ENCODE peak calls at places on chromosome 1, in five cellular contexts. One of them, this sample, is unnamed.

GRCh38 chr1:84260852-84261518 is 40.5 kb upstream of the SAMD13 start:
- DNase-seq in neural crest cell: no peak
- DNase-seq in breast epithelium: no peak
- DNase-seq in NK-92 treated with Interleukin-12 subunit alpha and Interleukin-12 subunit beta, amount 100 ng/mL, for 24 hours: no peak
- DNase-seq in AG10803: no peak
- DNase-seq in this sample: no peak

GRCh38 chr1:198643001-198643400 is 4.2 kb downstream of the PTPRC start:
- DNase-seq in breast epithelium: no peak
- DNase-seq in AG10803: no peak
- DNase-seq in neural crest cell: no peak
- DNase-seq in NK-92 treated with Interleukin-12 subunit alpha and Interleukin-12 subunit beta, amount 100 ng/mL, for 24 hours: no peak
- DNase-seq in this sample: no peak

GRCh38 chr1:200033511-200034261 is 6.2 kb downstream of the NR5A2 start:
- DNase-seq in NK-92 treated with Interleukin-12 subunit alpha and Interleukin-12 subunit beta, amount 100 ng/mL, for 24 hours: no peak
- DNase-seq in AG10803: no peak
- DNase-seq in breast epithelium: no peak
- DNase-seq in neural crest cell: no peak
- DNase-seq in this sample: no peak

GRCh38 chr1:178115260-178115659 is 21.4 kb downstream of the RASAL2 start:
- DNase-seq in breast epithelium: no peak
- DNase-seq in NK-92 treated with Interleukin-12 subunit alpha and Interleukin-12 subunit beta, amount 100 ng/mL, for 24 hours: no peak
- DNase-seq in AG10803: no peak
- DNase-seq in neural crest cell: no peak
- DNase-seq in this sample: no peak

GRCh38 chr1:109298666-109299086 is 8.1 kb downstream of the MYBPHL start:
- DNase-seq in breast epithelium: peak
- DNase-seq in AG10803: no peak
- DNase-seq in NK-92 treated with Interleukin-12 subunit alpha and Interleukin-12 subunit beta, amount 100 ng/mL, for 24 hours: no peak
- DNase-seq in neural crest cell: no peak
- DNase-seq in this sample: no peak

GRCh38 chr1:233443040-233443439 is 115.5 kb downstream of the MAP3K21 start:
- DNase-seq in NK-92 treated with Interleukin-12 subunit alpha and Interleukin-12 subunit beta, amount 100 ng/mL, for 24 hours: no peak
- DNase-seq in breast epithelium: no peak
- DNase-seq in AG10803: no peak
- DNase-seq in neural crest cell: no peak
- DNase-seq in this sample: no peak

GRCh38 chr1:160779662-160780397 is 16.1 kb upstream of the LY9 start:
- DNase-seq in AG10803: no peak
- DNase-seq in neural crest cell: peak
- DNase-seq in breast epithelium: no peak
- DNase-seq in NK-92 treated with Interleukin-12 subunit alpha and Interleukin-12 subunit beta, amount 100 ng/mL, for 24 hours: peak
- DNase-seq in this sample: no peak

GRCh38 chr1:160806784-160807183 is 10.8 kb downstream of the LY9 start:
- DNase-seq in neural crest cell: no peak
- DNase-seq in breast epithelium: no peak
- DNase-seq in NK-92 treated with Interleukin-12 subunit alpha and Interleukin-12 subunit beta, amount 100 ng/mL, for 24 hours: no peak
- DNase-seq in AG10803: no peak
- DNase-seq in this sample: no peak

GRCh38 chr1:53557369-53557768 is 98.2 kb downstream of the DMRTB1 start:
- DNase-seq in neural crest cell: no peak
- DNase-seq in breast epithelium: no peak
- DNase-seq in NK-92 treated with Interleukin-12 subunit alpha and Interleukin-12 subunit beta, amount 100 ng/mL, for 24 hours: no peak
- DNase-seq in AG10803: no peak
- DNase-seq in this sample: no peak

GRCh38 chr1:155696524-155696923 is 7.6 kb downstream of the DAP3 start:
- DNase-seq in NK-92 treated with Interleukin-12 subunit alpha and Interleukin-12 subunit beta, amount 100 ng/mL, for 24 hours: no peak
- DNase-seq in AG10803: no peak
- DNase-seq in neural crest cell: no peak
- DNase-seq in breast epithelium: no peak
- DNase-seq in this sample: no peak

GRCh38 chr1:198641506-198641905 is 2.7 kb downstream of the PTPRC start:
- DNase-seq in NK-92 treated with Interleukin-12 subunit alpha and Interleukin-12 subunit beta, amount 100 ng/mL, for 24 hours: no peak
- DNase-seq in neural crest cell: no peak
- DNase-seq in breast epithelium: no peak
- DNase-seq in AG10803: no peak
- DNase-seq in this sample: no peak

GRCh38 chr1:233268389-233269022 is 27.0 kb downstream of the PCNX2 start:
- DNase-seq in AG10803: no peak
- DNase-seq in neural crest cell: no peak
- DNase-seq in breast epithelium: no peak
- DNase-seq in NK-92 treated with Interleukin-12 subunit alpha and Interleukin-12 subunit beta, amount 100 ng/mL, for 24 hours: no peak
- DNase-seq in this sample: no peak

GRCh38 chr1:53549781-53550180 is 90.6 kb downstream of the DMRTB1 start:
- DNase-seq in breast epithelium: no peak
- DNase-seq in AG10803: no peak
- DNase-seq in NK-92 treated with Interleukin-12 subunit alpha and Interleukin-12 subunit beta, amount 100 ng/mL, for 24 hours: no peak
- DNase-seq in neural crest cell: no peak
- DNase-seq in this sample: no peak

GRCh38 chr1:112255080-112255479 is 140.9 kb upstream of the CTTNBP2NL start:
- DNase-seq in breast epithelium: no peak
- DNase-seq in AG10803: no peak
- DNase-seq in NK-92 treated with Interleukin-12 subunit alpha and Interleukin-12 subunit beta, amount 100 ng/mL, for 24 hours: no peak
- DNase-seq in neural crest cell: no peak
- DNase-seq in this sample: no peak

GRCh38 chr1:172727956-172728603 is 69.2 kb downstream of the FASLG start:
- DNase-seq in AG10803: peak
- DNase-seq in NK-92 treated with Interleukin-12 subunit alpha and Interleukin-12 subunit beta, amount 100 ng/mL, for 24 hours: peak
- DNase-seq in breast epithelium: no peak
- DNase-seq in neural crest cell: no peak
- DNase-seq in this sample: no peak

GRCh38 chr1:4351453-4351852 is 303.0 kb upstream of the AJAP1 start:
- DNase-seq in neural crest cell: no peak
- DNase-seq in AG10803: no peak
- DNase-seq in NK-92 treated with Interleukin-12 subunit alpha and Interleukin-12 subunit beta, amount 100 ng/mL, for 24 hours: no peak
- DNase-seq in breast epithelium: no peak
- DNase-seq in this sample: no peak

GRCh38 chr1:247295274-247295684 is 36.4 kb downstream of the ZNF496 start:
- DNase-seq in breast epithelium: no peak
- DNase-seq in NK-92 treated with Interleukin-12 subunit alpha and Interleukin-12 subunit beta, amount 100 ng/mL, for 24 hours: no peak
- DNase-seq in neural crest cell: no peak
- DNase-seq in AG10803: peak
- DNase-seq in this sample: no peak

GRCh38 chr1:169207825-169208520 is 101.5 kb downstream of the ATP1B1 start:
- DNase-seq in breast epithelium: no peak
- DNase-seq in AG10803: peak
- DNase-seq in NK-92 treated with Interleukin-12 subunit alpha and Interleukin-12 subunit beta, amount 100 ng/mL, for 24 hours: no peak
- DNase-seq in neural crest cell: no peak
- DNase-seq in this sample: no peak

GRCh38 chr1:15760520-15761211 is 2.1 kb downstream of the FBLIM1 start:
- DNase-seq in AG10803: peak
- DNase-seq in breast epithelium: no peak
- DNase-seq in NK-92 treated with Interleukin-12 subunit alpha and Interleukin-12 subunit beta, amount 100 ng/mL, for 24 hours: no peak
- DNase-seq in neural crest cell: no peak
- DNase-seq in this sample: peak

GRCh38 chr1:6136516-6137220 is 43.5 kb downstream of the CHD5 start:
- DNase-seq in NK-92 treated with Interleukin-12 subunit alpha and Interleukin-12 subunit beta, amount 100 ng/mL, for 24 hours: no peak
- DNase-seq in breast epithelium: no peak
- DNase-seq in neural crest cell: no peak
- DNase-seq in AG10803: no peak
- DNase-seq in this sample: no peak

GRCh38 chr1:151309851-151310323 is 17.3 kb downstream of the PI4KB start:
- DNase-seq in breast epithelium: no peak
- DNase-seq in AG10803: no peak
- DNase-seq in NK-92 treated with Interleukin-12 subunit alpha and Interleukin-12 subunit beta, amount 100 ng/mL, for 24 hours: no peak
- DNase-seq in neural crest cell: no peak
- DNase-seq in this sample: no peak

GRCh38 chr1:221468556-221468955 is 273.3 kb downstream of the DUSP10 start:
- DNase-seq in NK-92 treated with Interleukin-12 subunit alpha and Interleukin-12 subunit beta, amount 100 ng/mL, for 24 hours: no peak
- DNase-seq in breast epithelium: no peak
- DNase-seq in neural crest cell: no peak
- DNase-seq in AG10803: peak
- DNase-seq in this sample: no peak

This sample was measured in thoracic aorta.